ENCODE peak calls at places on chromosomes 12 and 14, in five cellular contexts. S is CD4-positive, alpha-beta T cell; Y is tibial artery; T is progenitor cell of endocrine pancreas; A is choroid plexus epithelial cell. E is an unnamed sample.
A peak's percentile ranks its signal among the peaks of the same experiment; 100 is the strongest.

GRCh38 chr14:21917699-21918436 is 244.2 kb upstream of the OR4E1 start:
- DNase-seq in S (peak; percentile 26), Y (no peak), T (no peak), A (peak; percentile 75), E (no peak)

GRCh38 chr12:23550753-23551152 is 398.7 kb downstream of the SOX5 start:
- DNase-seq in S (no peak), Y (no peak), T (no peak), A (no peak), E (no peak)

GRCh38 chr12:51941011-51941561 is 10.4 kb upstream of the ACVR1B start:
- DNase-seq in S (no peak), Y (no peak), T (no peak), A (peak; percentile 87), E (no peak)

GRCh38 chr14:32702571-32702970 is 236.1 kb upstream of the NPAS3 start:
- DNase-seq in S (no peak), Y (peak; percentile 68), T (no peak), A (no peak), E (no peak)

GRCh38 chr12:117685115-117685926 is 283.5 kb downstream of the KSR2 start:
- DNase-seq in S (no peak), Y (peak; percentile 83), T (no peak), A (no peak), E (no peak)

GRCh38 chr12:122086641-122087285 is 8.2 kb downstream of the MLXIP start:
- DNase-seq in S (no peak), Y (no peak), T (no peak), A (no peak), E (peak; percentile 77)

GRCh38 chr14:94681300-94682060 is 69.3 kb downstream of the SERPINA3 start:
- DNase-seq in S (no peak), Y (no peak), T (no peak), A (peak; percentile 81), E (no peak)

GRCh38 chr12:63804746-63805145 is 25.0 kb downstream of the RXYLT1 start:
- DNase-seq in S (no peak), Y (no peak), T (no peak), A (peak; percentile 66), E (no peak)

GRCh38 chr12:71164166-71164876 is 6.5 kb upstream of the TSPAN8 start:
- DNase-seq in S (no peak), Y (no peak), T (no peak), A (no peak), E (no peak)

GRCh38 chr12:96208801-96209534 is 14.8 kb downstream of the ELK3 start:
- DNase-seq in S (no peak), Y (no peak), T (no peak), A (peak; percentile 48), E (no peak)

GRCh38 chr12:67318786-67319185 is 49.6 kb downstream of the CAND1 start:
- DNase-seq in S (no peak), Y (no peak), T (no peak), A (no peak), E (no peak)

GRCh38 chr12:106301241-106301610 is 1.3 kb upstream of the TCP11L2 start:
- DNase-seq in S (no peak), Y (no peak), T (no peak), A (peak; percentile 71), E (no peak)

DNA sequence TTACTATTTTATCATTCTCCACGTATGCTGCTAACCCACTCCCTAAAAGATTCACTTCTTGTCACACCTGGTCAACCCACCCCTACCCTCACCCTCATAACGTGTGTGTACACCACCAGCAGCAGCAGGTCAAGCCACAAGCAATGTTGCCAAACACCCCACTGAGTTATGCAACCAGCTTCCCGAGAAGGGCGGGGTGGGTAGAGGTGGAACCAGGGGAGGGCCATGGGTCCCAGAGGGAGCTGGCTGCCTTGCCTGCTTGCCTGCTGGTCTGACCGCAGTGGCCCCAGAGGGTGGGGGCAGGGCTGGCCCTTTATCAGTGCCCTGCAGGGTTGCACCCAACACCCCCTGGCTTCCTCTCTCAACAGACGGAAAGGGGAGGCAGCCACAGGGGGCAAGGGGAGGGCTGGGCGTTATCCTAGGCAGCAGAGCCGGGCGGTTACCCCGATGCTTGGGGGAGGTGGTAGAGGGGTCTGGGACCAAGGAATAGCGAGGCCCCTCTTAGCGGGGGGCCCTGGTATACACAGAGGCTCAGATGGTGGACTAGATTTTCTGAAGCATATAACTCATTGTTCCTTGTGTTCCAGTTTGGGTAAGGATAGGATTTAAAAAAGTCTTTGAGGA is 3.5 kb upstream of the NFE2 start:
- DNase-seq in S (no peak), Y (peak; percentile 79), T (no peak), A (peak; percentile 71), E (peak; percentile 69)
- TF ChIP-seq CTCF in S (no peak), Y (no peak), T (no peak), A (no peak), E (no peak)

DNA sequence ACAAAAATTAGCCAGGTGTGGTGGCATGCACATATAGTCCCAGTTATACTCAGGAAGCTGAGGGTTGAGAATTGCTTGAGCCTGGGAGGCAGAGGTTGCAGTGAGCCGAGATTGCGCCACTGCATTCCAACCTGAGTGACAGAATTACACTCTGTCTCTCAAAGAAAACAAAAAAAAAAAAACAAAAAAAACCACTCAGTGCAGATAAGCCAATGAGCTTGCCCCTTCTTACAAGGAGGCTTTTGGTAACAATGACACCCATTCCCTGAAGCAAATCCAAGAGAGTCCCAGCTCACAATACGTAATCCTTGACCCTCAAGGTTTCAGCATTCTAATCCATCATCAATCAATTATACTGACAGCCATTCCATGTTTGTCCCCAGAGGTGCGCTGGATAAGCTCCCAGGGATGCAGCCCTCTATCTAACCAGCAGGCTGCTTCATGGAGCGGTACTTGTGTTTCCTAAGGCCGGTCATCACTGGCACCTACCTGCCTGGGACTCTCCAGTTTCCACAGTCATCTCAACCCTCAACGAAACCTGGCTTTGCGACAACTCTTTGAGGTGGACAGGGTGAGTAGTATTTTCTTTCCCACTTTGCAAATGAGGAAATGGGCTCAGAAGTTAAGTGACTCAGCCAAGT is 12.4 kb downstream of the GCN1 start:
- DNase-seq in S (no peak), Y (no peak), T (no peak), A (peak; percentile 71), E (no peak)
- TF ChIP-seq CTCF in S (no peak), Y (no peak), T (peak; percentile 15), A (peak; percentile 33), E (no peak)

GRCh38 chr14:72747652-72748051 is 146.2 kb downstream of the DPF3 start:
- DNase-seq in S (no peak), Y (no peak), T (no peak), A (no peak), E (no peak)

GRCh38 chr14:72745546-72745945 is 148.4 kb downstream of the DPF3 start:
- DNase-seq in S (no peak), Y (no peak), T (no peak), A (peak; percentile 66), E (no peak)

GRCh38 chr14:72743626-72744025 is 150.3 kb downstream of the DPF3 start:
- DNase-seq in S (no peak), Y (no peak), T (no peak), A (no peak), E (no peak)

GRCh38 chr14:72744416-72745120 is 149.3 kb downstream of the DPF3 start:
- DNase-seq in S (no peak), Y (no peak), T (no peak), A (no peak), E (no peak)

GRCh38 chr14:72745991-72746980 is 147.6 kb downstream of the DPF3 start:
- DNase-seq in S (no peak), Y (no peak), T (no peak), A (peak; percentile 79), E (no peak)
- TF ChIP-seq CTCF in S (no peak), Y (no peak), T (no peak), A (peak; percentile 53), E (peak; percentile 56)

GRCh38 chr14:60170948-60171347 is 5.8 kb upstream of the DHRS7 start:
- DNase-seq in S (no peak), Y (no peak), T (no peak), A (no peak), E (no peak)
- TF ChIP-seq CTCF in S (no peak), Y (no peak), T (no peak), A (no peak), E (no peak)

GRCh38 chr14:80850197-80850814 is 91.2 kb downstream of the CEP128 start:
- DNase-seq in S (no peak), Y (no peak), T (no peak), A (peak; percentile 74), E (no peak)

GRCh38 chr14:80847093-80847492 is 94.4 kb downstream of the CEP128 start:
- DNase-seq in S (no peak), Y (no peak), T (no peak), A (no peak), E (no peak)

GRCh38 chr14:80844872-80845271 is 96.7 kb downstream of the CEP128 start:
- DNase-seq in S (no peak), Y (no peak), T (no peak), A (no peak), E (no peak)

GRCh38 chr14:80845877-80846276 is 95.7 kb downstream of the CEP128 start:
- DNase-seq in S (no peak), Y (no peak), T (no peak), A (no peak), E (no peak)
- TF ChIP-seq CTCF in S (no peak), Y (no peak), T (no peak), A (no peak), E (no peak)

GRCh38 chr14:31445703-31446102 is 11.6 kb downstream of the DTD2 start:
- DNase-seq in S (no peak), Y (no peak), T (no peak), A (no peak), E (no peak)

GRCh38 chr14:31449971-31450610 is 7.2 kb downstream of the DTD2 start:
- DNase-seq in S (no peak), Y (no peak), T (no peak), A (peak; percentile 76), E (no peak)

DNA sequence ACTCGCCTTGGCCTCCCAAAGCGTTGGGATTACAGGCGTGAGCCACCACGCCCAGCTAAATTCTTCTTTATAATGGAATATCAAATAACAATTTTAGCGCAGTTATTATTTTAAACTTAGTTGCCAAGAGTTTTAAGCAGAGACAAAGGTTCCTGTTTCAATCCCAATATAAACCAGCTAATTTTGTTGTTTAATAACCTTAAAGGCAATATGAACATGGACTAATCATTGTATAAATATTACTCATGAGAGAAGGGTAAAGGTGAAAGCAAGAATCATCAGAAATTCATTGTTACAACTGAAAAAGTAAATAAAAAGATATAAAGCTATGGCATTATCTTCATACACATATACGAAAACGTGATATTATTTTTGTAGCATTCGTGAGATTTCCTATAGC is 8.2 kb downstream of the DTD2 start:
- DNase-seq in S (no peak), Y (no peak), T (no peak), A (no peak), E (no peak)
- TF ChIP-seq CTCF in S (no peak), Y (no peak), T (no peak), A (no peak), E (no peak)

E was measured in chondrocyte.